ENCODE peak calls at places on chromosomes 5 and 9, in six cellular contexts. One of them, this sample, is unnamed.

GRCh38 chr5:148229840-148230239 is 8.5 kb upstream of the MARCOL start:
- DNase-seq in NCI-H2029: no peak
- DNase-seq in cardiac fibroblast: no peak
- DNase-seq in HepG2: no peak
- DNase-seq in NCI-H510A treated with DMSO at 0.1 percent for 48 hours: no peak
- DNase-seq in lower lobe of right lung: no peak
- DNase-seq in this sample: no peak

GRCh38 chr9:118809160-118809625 is 560.0 kb downstream of the BRINP1 start:
- DNase-seq in NCI-H2029: no peak
- DNase-seq in HepG2: no peak
- DNase-seq in lower lobe of right lung: peak
- DNase-seq in NCI-H510A treated with DMSO at 0.1 percent for 48 hours: no peak
- DNase-seq in cardiac fibroblast: no peak
- DNase-seq in this sample: no peak

GRCh38 chr9:124398191-124398590 is 17.1 kb downstream of the PSMB7 start:
- DNase-seq in HepG2: no peak
- DNase-seq in cardiac fibroblast: no peak
- DNase-seq in NCI-H2029: no peak
- DNase-seq in NCI-H510A treated with DMSO at 0.1 percent for 48 hours: no peak
- DNase-seq in lower lobe of right lung: no peak
- DNase-seq in this sample: no peak

GRCh38 chr5:148387325-148387724 is 3.6 kb downstream of the FBXO38 start:
- DNase-seq in HepG2: no peak
- DNase-seq in NCI-H510A treated with DMSO at 0.1 percent for 48 hours: no peak
- DNase-seq in NCI-H2029: no peak
- DNase-seq in cardiac fibroblast: peak
- DNase-seq in lower lobe of right lung: no peak
- DNase-seq in this sample: no peak

GRCh38 chr9:128286435-128286834 is 10.4 kb downstream of the SWI5 start:
- DNase-seq in NCI-H510A treated with DMSO at 0.1 percent for 48 hours: no peak
- DNase-seq in NCI-H2029: no peak
- DNase-seq in cardiac fibroblast: peak
- DNase-seq in HepG2: no peak
- DNase-seq in lower lobe of right lung: no peak
- DNase-seq in this sample: no peak

GRCh38 chr5:176134529-176135223 is 103.5 kb upstream of the SIMC1 start:
- DNase-seq in NCI-H2029: no peak
- DNase-seq in HepG2: no peak
- DNase-seq in NCI-H510A treated with DMSO at 0.1 percent for 48 hours: no peak
- DNase-seq in lower lobe of right lung: no peak
- DNase-seq in cardiac fibroblast: no peak
- DNase-seq in this sample: no peak

GRCh38 chr5:124932791-124933600 is 186.6 kb upstream of the ZNF608 start:
- DNase-seq in cardiac fibroblast: peak
- DNase-seq in HepG2: no peak
- DNase-seq in lower lobe of right lung: no peak
- DNase-seq in NCI-H2029: no peak
- DNase-seq in NCI-H510A treated with DMSO at 0.1 percent for 48 hours: no peak
- DNase-seq in this sample: no peak

GRCh38 chr5:37668524-37669047 is 171.3 kb downstream of the GDNF start:
- DNase-seq in lower lobe of right lung: peak
- DNase-seq in NCI-H510A treated with DMSO at 0.1 percent for 48 hours: peak
- DNase-seq in cardiac fibroblast: peak
- DNase-seq in HepG2: peak
- DNase-seq in NCI-H2029: peak
- DNase-seq in this sample: no peak

GRCh38 chr9:36137392-36138004 is 965 bp downstream of the GLIPR2 start:
- DNase-seq in NCI-H2029: no peak
- DNase-seq in HepG2: no peak
- DNase-seq in cardiac fibroblast: peak
- DNase-seq in NCI-H510A treated with DMSO at 0.1 percent for 48 hours: no peak
- DNase-seq in lower lobe of right lung: no peak
- DNase-seq in this sample: no peak

GRCh38 chr9:82558855-82559615 is 503.9 kb downstream of the RASEF start:
- DNase-seq in cardiac fibroblast: no peak
- DNase-seq in lower lobe of right lung: no peak
- DNase-seq in NCI-H510A treated with DMSO at 0.1 percent for 48 hours: no peak
- DNase-seq in NCI-H2029: no peak
- DNase-seq in HepG2: peak
- DNase-seq in this sample: no peak

GRCh38 chr9:6484210-6484609 is 71.2 kb downstream of the UHRF2 start:
- DNase-seq in lower lobe of right lung: no peak
- DNase-seq in NCI-H2029: no peak
- DNase-seq in NCI-H510A treated with DMSO at 0.1 percent for 48 hours: no peak
- DNase-seq in cardiac fibroblast: no peak
- DNase-seq in HepG2: no peak
- DNase-seq in this sample: no peak

GRCh38 chr9:136470356-136470755 is 12.5 kb downstream of the SEC16A start:
- DNase-seq in NCI-H2029: no peak
- DNase-seq in HepG2: no peak
- DNase-seq in lower lobe of right lung: no peak
- DNase-seq in cardiac fibroblast: no peak
- DNase-seq in NCI-H510A treated with DMSO at 0.1 percent for 48 hours: no peak
- DNase-seq in this sample: no peak

GRCh38 chr9:128912270-128912853 is 8.4 kb upstream of the PHYHD1 start:
- DNase-seq in cardiac fibroblast: peak
- DNase-seq in HepG2: peak
- DNase-seq in NCI-H2029: no peak
- DNase-seq in NCI-H510A treated with DMSO at 0.1 percent for 48 hours: no peak
- DNase-seq in lower lobe of right lung: peak
- DNase-seq in this sample: no peak

GRCh38 chr9:98144631-98145030 is 25.6 kb upstream of the TRIM14 start:
- DNase-seq in lower lobe of right lung: no peak
- DNase-seq in NCI-H2029: no peak
- DNase-seq in HepG2: no peak
- DNase-seq in cardiac fibroblast: no peak
- DNase-seq in NCI-H510A treated with DMSO at 0.1 percent for 48 hours: no peak
- DNase-seq in this sample: no peak

GRCh38 chr9:98634680-98635079 is 74.1 kb downstream of the GABBR2 start:
- DNase-seq in cardiac fibroblast: no peak
- DNase-seq in HepG2: no peak
- DNase-seq in NCI-H510A treated with DMSO at 0.1 percent for 48 hours: no peak
- DNase-seq in lower lobe of right lung: no peak
- DNase-seq in NCI-H2029: no peak
- DNase-seq in this sample: no peak

GRCh38 chr9:109107402-109108240 is 12.1 kb downstream of the TMEM245 start:
- DNase-seq in NCI-H2029: no peak
- DNase-seq in cardiac fibroblast: peak
- DNase-seq in NCI-H510A treated with DMSO at 0.1 percent for 48 hours: no peak
- DNase-seq in HepG2: peak
- DNase-seq in lower lobe of right lung: no peak
- DNase-seq in this sample: no peak

This sample was measured in GM13977.